ENCODE peak calls at places on chromosome 16, in five cellular contexts. N, F, D, B and S are unnamed samples.

GRCh38 chr16:82924075-82924854 is 297.5 kb downstream of the CDH13 start:
- DNase-seq in N (no peak), F (peak), D (no peak), B (no peak), S (no peak)

GRCh38 chr16:81711609-81712329 is 67.3 kb upstream of the PLCG2 start:
- DNase-seq in N (peak), F (peak), D (no peak), B (peak), S (no peak)

GRCh38 chr16:47460301-47460754 is 535 bp downstream of the ITFG1 start:
- DNase-seq in N (no peak), F (no peak), D (no peak), B (no peak), S (no peak)

GRCh38 chr16:4339909-4340308 is 11.2 kb downstream of the PAM16 start:
- DNase-seq in N (no peak), F (peak), D (no peak), B (no peak), S (no peak)

GRCh38 chr16:84687715-84688114 is 12.1 kb upstream of the USP10 start:
- DNase-seq in N (no peak), F (peak), D (no peak), B (no peak), S (no peak)

GRCh38 chr16:57202095-57202886 is 16.2 kb downstream of the RSPRY1 start:
- DNase-seq in N (no peak), F (no peak), D (no peak), B (no peak), S (no peak)

GRCh38 chr16:8182761-8183160 is 407.6 kb downstream of the TMEM114 start:
- DNase-seq in N (no peak), F (no peak), D (no peak), B (no peak), S (no peak)

GRCh38 chr16:89442588-89442987 is 47.8 kb downstream of the ANKRD11 start:
- DNase-seq in N (no peak), F (no peak), D (no peak), B (no peak), S (no peak)

GRCh38 chr16:1034230-1035065 is 38.1 kb upstream of the SSTR5 start:
- DNase-seq in N (no peak), F (no peak), D (no peak), B (no peak), S (no peak)

GRCh38 chr16:48576927-48577326 is 33.1 kb downstream of the N4BP1 start:
- DNase-seq in N (no peak), F (no peak), D (no peak), B (no peak), S (no peak)

GRCh38 chr16:27040671-27041070 is 26.1 kb upstream of the C16orf82 start:
- DNase-seq in N (no peak), F (no peak), D (no peak), B (no peak), S (no peak)

GRCh38 chr16:51057102-51057793 is 93.8 kb downstream of the SALL1 start:
- DNase-seq in N (no peak), F (no peak), D (no peak), B (no peak), S (no peak)

GRCh38 chr16:67294927-67295326 is 15.6 kb downstream of the PLEKHG4 start:
- DNase-seq in N (peak), F (peak), D (no peak), B (no peak), S (no peak)

GRCh38 chr16:5490499-5490898 is 392.9 kb upstream of the EEF2KMT start:
- DNase-seq in N (peak), F (no peak), D (no peak), B (peak), S (peak)

GRCh38 chr16:1474047-1474446 is 781 bp downstream of the CLCN7 start:
- DNase-seq in N (no peak), F (peak), D (no peak), B (no peak), S (no peak)

GRCh38 chr16:54466233-54466632 is 179.6 kb upstream of the IRX3 start:
- DNase-seq in N (no peak), F (no peak), D (no peak), B (no peak), S (no peak)

GRCh38 chr16:67173808-67174705 is 3.7 kb downstream of the NOL3 start:
- DNase-seq in N (peak), F (peak), D (peak), B (peak), S (peak)

GRCh38 chr16:55660026-55660425 is 4.2 kb downstream of the SLC6A2 start:
- DNase-seq in N (no peak), F (no peak), D (no peak), B (no peak), S (no peak)

GRCh38 chr16:82023206-82023605 is 11.8 kb upstream of the HSD17B2 start:
- DNase-seq in N (no peak), F (no peak), D (no peak), B (no peak), S (no peak)

GRCh38 chr16:60204221-60204620 is 1470.1 kb upstream of the GOT2 start:
- DNase-seq in N (no peak), F (no peak), D (no peak), B (no peak), S (no peak)

GRCh38 chr16:65071371-65072311 is 50.2 kb downstream of the CDH11 start:
- DNase-seq in N (no peak), F (peak), D (peak), B (no peak), S (no peak)

GRCh38 chr16:19872179-19872863 is 12.3 kb downstream of the GPRC5B start:
- DNase-seq in N (no peak), F (no peak), D (no peak), B (no peak), S (no peak)

GRCh38 chr16:21160276-21160675 is 1.8 kb downstream of the LDAF1 start:
- DNase-seq in N (no peak), F (no peak), D (no peak), B (no peak), S (no peak)

GRCh38 chr16:21159281-21159951 is 942 bp downstream of the LDAF1 start:
- DNase-seq in N (peak), F (no peak), D (no peak), B (no peak), S (peak)

GRCh38 chr16:21157632-21158031 is 842 bp upstream of the LDAF1 start:
- DNase-seq in N (no peak), F (no peak), D (no peak), B (no peak), S (no peak)

GRCh38 chr16:21158208-21159110 is at the start of gene LDAF1:
- DNase-seq in N (peak), F (peak), D (peak), B (peak), S (peak)

GRCh38 chr16:21156767-21157467 is 1.6 kb upstream of the LDAF1 start:
- DNase-seq in N (peak), F (peak), D (no peak), B (peak), S (peak)
- TF ChIP-seq CTCF in N (peak), F (peak), D (peak), B (peak), S (peak)

GRCh38 chr16:12347365-12347764 is 370.8 kb downstream of the SNX29 start:
- DNase-seq in N (no peak), F (no peak), D (no peak), B (no peak), S (no peak)

GRCh38 chr16:12348733-12349704 is 372.5 kb downstream of the SNX29 start:
- DNase-seq in N (no peak), F (peak), D (no peak), B (no peak), S (no peak)

GRCh38 chr16:12349950-12350842 is 373.7 kb downstream of the SNX29 start:
- DNase-seq in N (no peak), F (no peak), D (no peak), B (no peak), S (no peak)

GRCh38 chr16:12354296-12354818 is 377.8 kb downstream of the SNX29 start:
- DNase-seq in N (no peak), F (no peak), D (no peak), B (no peak), S (no peak)

GRCh38 chr16:12350945-12351344 is 374.4 kb downstream of the SNX29 start:
- DNase-seq in N (peak), F (no peak), D (no peak), B (no peak), S (no peak)
- TF ChIP-seq CTCF in N (peak), F (no peak), D (no peak), B (no peak), S (peak)

DNA sequence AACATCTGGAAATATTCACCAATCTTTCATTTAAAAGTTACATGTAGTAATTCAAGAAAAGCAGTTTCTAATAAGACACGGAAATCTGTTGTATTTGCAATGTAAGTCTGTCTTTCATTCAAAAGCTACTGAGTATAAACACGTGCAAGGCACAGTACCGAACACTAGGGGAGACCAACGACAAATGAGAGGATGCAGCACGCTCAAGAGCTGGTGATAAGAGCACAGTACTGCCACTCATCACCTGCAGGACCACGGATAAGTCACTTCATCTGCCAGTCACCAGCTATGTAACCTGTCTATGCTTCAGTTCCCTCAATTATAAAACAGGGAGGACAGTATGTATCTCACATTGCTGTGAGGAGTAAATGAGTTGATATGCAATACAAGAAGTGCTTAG is 67.1 kb downstream of the CLEC18A start:
- DNase-seq in N (peak), F (peak), D (no peak), B (peak), S (no peak)
- TF ChIP-seq CTCF in N (peak), F (peak), D (no peak), B (no peak), S (peak)

DNA sequence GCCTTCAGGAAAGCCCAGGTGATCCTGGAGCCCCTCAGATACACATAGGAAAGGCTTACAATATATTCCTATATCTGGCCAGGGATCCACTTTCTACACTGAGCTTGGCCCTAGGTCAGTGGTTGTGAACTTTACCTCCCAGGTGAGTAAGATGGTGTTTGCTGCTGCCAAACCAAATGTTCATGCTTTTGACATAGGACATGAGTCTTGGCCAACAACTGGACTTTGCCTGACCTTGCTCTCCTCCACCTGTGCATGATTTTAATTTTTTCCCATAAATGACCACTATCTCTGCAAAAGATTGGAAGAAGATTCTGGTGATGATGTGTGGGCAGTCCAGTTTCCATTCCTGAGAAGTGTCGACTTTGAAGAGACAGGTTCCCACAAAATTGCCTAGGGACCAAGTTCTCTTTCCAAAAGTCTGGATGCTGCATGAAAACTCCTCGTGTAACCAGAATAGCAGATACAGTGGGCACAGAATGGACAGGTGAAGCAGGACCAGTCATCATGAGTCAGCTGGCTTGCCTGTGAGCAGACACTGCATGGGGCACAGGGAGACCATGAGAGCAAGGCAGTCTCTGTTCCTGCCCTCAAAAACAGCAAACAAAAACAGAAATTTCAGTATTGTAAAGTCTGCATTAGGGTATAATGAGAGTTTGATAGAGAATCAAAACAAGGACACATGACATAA is 226.4 kb upstream of the MON1B start:
- DNase-seq in N (no peak), F (no peak), D (no peak), B (no peak), S (no peak)
- TF ChIP-seq CTCF in N (no peak), F (no peak), D (no peak), B (no peak), S (no peak)

GRCh38 chr16:21950782-21951521 is 2.2 kb upstream of the UQCRC2 start:
- DNase-seq in N (no peak), F (peak), D (no peak), B (peak), S (no peak)
- TF ChIP-seq CTCF in N (peak), F (peak), D (peak), B (peak), S (no peak)

GRCh38 chr16:63689068-63689467 is 1432.8 kb downstream of the CDH11 start:
- DNase-seq in N (no peak), F (no peak), D (no peak), B (no peak), S (no peak)
- TF ChIP-seq CTCF in N (no peak), F (no peak), D (no peak), B (no peak), S (no peak)